ENCODE peak calls at places on chromosomes 3 and 15, in six cellular contexts. E is CD4-positive, alpha-beta T cell; Z is NCI-H1092; G is activated CD8-positive, alpha-beta memory T cell treated with anti-CD3 and anti-CD28 coated beads, Interleukin-2, amount 50 U/mL, for 4 hours; N is T-helper 2 cell; F is stimulated activated CD8-positive, alpha-beta memory T cell treated with anti-CD3 and anti-CD28 coated beads, Interleukin-7, amount 100 ng/mL, for 4 hours. V is an unnamed sample.
A peak's percentile ranks its signal among the peaks of the same experiment; 100 is the strongest.

GRCh38 chr15:63094495-63094931 is 27.1 kb upstream of the LACTB start:
- DNase-seq in E (no peak), Z (no peak), G (no peak), N (no peak), F (no peak), V (no peak)

GRCh38 chr15:101104186-101104585 is 147.7 kb downstream of the CHSY1 start:
- DNase-seq in E (no peak), Z (no peak), G (no peak), N (no peak), F (no peak), V (no peak)

GRCh38 chr15:47778263-47778770 is 61.0 kb downstream of the SEMA6D start:
- DNase-seq in E (no peak), Z (no peak), G (no peak), N (no peak), F (no peak), V (no peak)

GRCh38 chr3:110806924-110807323 is 264.7 kb upstream of the NECTIN3 start:
- DNase-seq in E (no peak), Z (no peak), G (no peak), N (no peak), F (no peak), V (no peak)

GRCh38 chr3:194184265-194184751 is 48.4 kb downstream of the HES1 start:
- DNase-seq in E (no peak), Z (peak; percentile 75), G (no peak), N (no peak), F (no peak), V (no peak)

GRCh38 chr3:8110966-8111798 is 390.4 kb upstream of the LMCD1 start:
- DNase-seq in E (peak; percentile 29), Z (peak; percentile 0), G (peak; percentile 46), N (peak; percentile 48), F (peak; percentile 45), V (peak; percentile 89)

GRCh38 chr3:152760591-152760990 is 74.3 kb upstream of the P2RY1 start:
- DNase-seq in E (no peak), Z (no peak), G (no peak), N (no peak), F (no peak), V (no peak)

GRCh38 chr3:180306155-180306554 is 269.4 kb upstream of the PEX5L start:
- DNase-seq in E (no peak), Z (no peak), G (no peak), N (no peak), F (no peak), V (no peak)

GRCh38 chr3:105866656-105867653 is 1.9 kb downstream of the CBLB start:
- DNase-seq in E (no peak), Z (no peak), G (peak; percentile 18), N (no peak), F (no peak), V (peak; percentile 75)

GRCh38 chr15:74613089-74613952 is 2.3 kb upstream of the CLK3 start:
- DNase-seq in E (no peak), Z (no peak), G (no peak), N (no peak), F (no peak), V (no peak)

GRCh38 chr15:95202569-95203349 is 971.4 kb downstream of the MCTP2 start:
- DNase-seq in E (no peak), Z (no peak), G (no peak), N (no peak), F (no peak), V (no peak)

GRCh38 chr15:73794501-73795133 is 41.5 kb upstream of the INSYN1 start:
- DNase-seq in E (no peak), Z (no peak), G (no peak), N (no peak), F (no peak), V (no peak)

GRCh38 chr3:69439683-69440270 is 53.9 kb upstream of the FRMD4B start:
- DNase-seq in E (no peak), Z (no peak), G (no peak), N (no peak), F (no peak), V (peak; percentile 58)

GRCh38 chr3:164779816-164780215 is 298.5 kb downstream of the SI start:
- DNase-seq in E (no peak), Z (peak; percentile 52), G (no peak), N (no peak), F (no peak), V (no peak)

GRCh38 chr3:14831916-14832430 is 13.2 kb downstream of the FGD5 start:
- DNase-seq in E (no peak), Z (no peak), G (no peak), N (no peak), F (no peak), V (no peak)

GRCh38 chr15:82566690-82567089 is 26.4 kb upstream of the RPS17 start:
- DNase-seq in E (no peak), Z (no peak), G (no peak), N (no peak), F (no peak), V (no peak)

GRCh38 chr3:109018828-109019227 is 65.1 kb upstream of the GUCA1C start:
- DNase-seq in E (no peak), Z (no peak), G (no peak), N (no peak), F (no peak), V (peak; percentile 62)